ENCODE peak calls at places on chromosomes 11 and 22, in ten cellular contexts. Y, Q, F, S, N, R, V, W, P and T are unnamed samples.

GRCh38 chr11:33722579-33723234 is 13.5 kb downstream of the CD59 start:
- DNase-seq in Y (peak), Q (peak), F (no peak), S (no peak), N (no peak), R (no peak), V (peak), W (no peak), P (peak), T (no peak)

GRCh38 chr11:77558380-77558779 is 31.4 kb upstream of the AQP11 start:
- DNase-seq in Y (no peak), Q (no peak), F (no peak), S (no peak), N (no peak), R (no peak), V (peak), W (no peak), P (no peak), T (no peak)

GRCh38 chr11:79045811-79046304 is 395.0 kb downstream of the TENM4 start:
- DNase-seq in Y (no peak), Q (no peak), F (no peak), S (no peak), N (no peak), R (no peak), V (peak), W (no peak), P (no peak), T (no peak)

GRCh38 chr11:15104166-15104565 is 10.6 kb upstream of the INSC start:
- DNase-seq in Y (no peak), Q (no peak), F (no peak), S (no peak), N (no peak), R (no peak), V (peak), W (no peak), P (no peak), T (no peak)

GRCh38 chr22:46577361-46578249 is 40.2 kb upstream of the CELSR1 start:
- DNase-seq in Y (no peak), Q (peak), F (peak), S (no peak), N (no peak), R (no peak), V (no peak), W (peak), P (no peak), T (no peak)

GRCh38 chr11:125923633-125924032 is 19.3 kb downstream of the DDX25 start:
- DNase-seq in Y (no peak), Q (no peak), F (no peak), S (no peak), N (no peak), R (no peak), V (no peak), W (no peak), P (peak), T (no peak)

GRCh38 chr22:26918236-26918635 is 260.8 kb downstream of the MIAT start:
- DNase-seq in Y (no peak), Q (no peak), F (no peak), S (no peak), N (no peak), R (no peak), V (peak), W (no peak), P (no peak), T (no peak)

GRCh38 chr11:71490044-71490730 is 36.9 kb upstream of the KRTAP5-7 start:
- DNase-seq in Y (no peak), Q (peak), F (no peak), S (no peak), N (no peak), R (no peak), V (no peak), W (no peak), P (peak), T (no peak)

GRCh38 chr11:134332189-134332631 is 422 bp downstream of the GLB1L2 start:
- DNase-seq in Y (no peak), Q (no peak), F (no peak), S (no peak), N (peak), R (no peak), V (no peak), W (no peak), P (peak), T (no peak)

GRCh38 chr22:43297246-43298061 is 45.7 kb downstream of the SCUBE1 start:
- DNase-seq in Y (no peak), Q (no peak), F (peak), S (no peak), N (no peak), R (no peak), V (no peak), W (no peak), P (no peak), T (no peak)

GRCh38 chr22:19970479-19971275 is 29.1 kb upstream of the TXNRD2 start:
- DNase-seq in Y (peak), Q (peak), F (peak), S (peak), N (peak), R (no peak), V (peak), W (peak), P (peak), T (no peak)

GRCh38 chr22:44444341-44445306 is 53.4 kb downstream of the RTL6 start:
- DNase-seq in Y (no peak), Q (no peak), F (no peak), S (no peak), N (peak), R (no peak), V (no peak), W (no peak), P (peak), T (no peak)

GRCh38 chr11:77596626-77597025 is 6.9 kb downstream of the AQP11 start:
- DNase-seq in Y (no peak), Q (no peak), F (no peak), S (no peak), N (no peak), R (no peak), V (peak), W (no peak), P (no peak), T (peak)

GRCh38 chr11:16873289-16873688 is 134.8 kb downstream of the C11orf58 start:
- DNase-seq in Y (no peak), Q (no peak), F (no peak), S (no peak), N (no peak), R (no peak), V (peak), W (no peak), P (no peak), T (no peak)